ENCODE peak calls at places on chromosomes 12 and 14, in nine cellular contexts. V is neural progenitor cell, C is Karpas-422, A is mesendoderm, H is PC-3, M is astrocyte, Q is neuronal stem cell, P is HCT116, D is fibroblast of lung. F is an unnamed sample. For H3K36me3 and H3K4me1, the result is how much of the 10 kb centered on the place peaks cover.

GRCh38 chr12:49347307-49348237 is 884 bp downstream of the DNAJC22 start:
- DNase-seq in C (peak), V (peak), Q (peak), H (peak), A (peak), D (peak), P (peak), M (peak), F (peak)

GRCh38 chr14:73825551-73826188 is 26.0 kb upstream of the PTGR2 start:
- DNase-seq in Q (peak), P (peak), V (peak), A (peak), C (peak), M (peak), H (peak), D (peak), F (peak)

GRCh38 chr12:110199360-110200123 is 75.4 kb downstream of the IFT81 start:
- DNase-seq in C (no peak), D (peak), V (no peak), Q (no peak), P (no peak), A (peak), H (peak), M (peak), F (no peak)

GRCh38 chr12:113803829-113804140 is 162.3 kb downstream of the RBM19 start:
- DNase-seq in A (no peak), Q (no peak), C (no peak), M (no peak), H (no peak), D (no peak), V (no peak), P (no peak), F (no peak)

GRCh38 chr12:105025890-105026289 is 39.8 kb downstream of the NOPCHAP1 start:
- DNase-seq in C (no peak), D (peak), Q (no peak), M (peak), A (no peak), H (peak), P (no peak), V (no peak), F (no peak)

GRCh38 chr14:92646952-92647461 is 101.4 kb downstream of the LGMN start:
- DNase-seq in Q (no peak), H (peak), V (no peak), C (no peak), M (peak), P (no peak), A (no peak), D (peak), F (no peak)

GRCh38 chr12:107328442-107329133 is 235.2 kb upstream of the CRY1 start:
- DNase-seq in M (peak), H (peak), Q (no peak), P (no peak), D (peak), A (peak), C (no peak), V (peak), F (no peak)

GRCh38 chr14:102509744-102510615 is at the start of gene ANKRD9:
- DNase-seq in C (no peak), V (peak), D (peak), M (peak), P (peak), H (peak), A (peak), Q (peak), F (no peak)

GRCh38 chr14:37168721-37169120 is 3.7 kb downstream of the SLC25A21 start:
- DNase-seq in A (no peak), M (no peak), Q (no peak), V (no peak), H (no peak), P (no peak), C (no peak), D (no peak), F (no peak)

GRCh38 chr12:71846322-71846940 is 6.9 kb downstream of the TBC1D15 start:
- DNase-seq in V (no peak), C (peak), A (peak), H (peak), D (peak), P (peak), Q (no peak), M (peak), F (no peak)

GRCh38 chr12:62597253-62597652 is 130.6 kb downstream of the MON2 start:
- DNase-seq in D (no peak), Q (no peak), A (no peak), C (no peak), P (no peak), V (no peak), H (no peak), M (no peak), F (no peak)

GRCh38 chr12:67720383-67720856 is 71.9 kb downstream of the DYRK2 start:
- DNase-seq in Q (no peak), A (peak), P (no peak), D (peak), M (peak), C (no peak), H (peak), V (no peak), F (no peak)

GRCh38 chr12:121939190-121939589 is 20.8 kb downstream of the CFAP251 start:
- DNase-seq in A (no peak), M (peak), H (no peak), Q (no peak), D (peak), P (no peak), V (no peak), C (peak), F (peak)

GRCh38 chr12:19916982-19917381 is 451.4 kb upstream of the PDE3A start:
- DNase-seq in M (no peak), V (no peak), D (no peak), P (no peak), H (no peak), A (no peak), Q (no peak), C (no peak), F (no peak)

GRCh38 chr12:91017043-91017442 is 12.3 kb upstream of the EPYC start:
- DNase-seq in M (no peak), V (no peak), Q (no peak), A (no peak), D (no peak), C (no peak), P (no peak), H (no peak), F (no peak)

GRCh38 chr14:88232783-88233182 is 90.3 kb downstream of the KCNK10 start:
- DNase-seq in Q (no peak), C (no peak), P (no peak), D (no peak), A (no peak), H (no peak), M (no peak), V (peak), F (no peak)

GRCh38 chr12:11688831-11689230 is 39.4 kb downstream of the ETV6 start:
- DNase-seq in C (no peak), V (no peak), M (peak), D (peak), P (no peak), H (no peak), A (no peak), Q (no peak), F (no peak)

GRCh38 chr12:92288533-92288932 is 142.9 kb upstream of the BTG1 start:
- DNase-seq in A (no peak), V (no peak), P (no peak), C (no peak), M (no peak), H (no peak), Q (no peak), D (no peak), F (no peak)

GRCh38 chr12:920676-921075 is 28.8 kb downstream of the RAD52 start:
- DNase-seq in D (no peak), C (no peak), Q (no peak), M (no peak), A (no peak), V (no peak), H (no peak), P (no peak), F (no peak)

GRCh38 chr14:103372017-103372416 is 13.2 kb upstream of the MARK3 start:
- DNase-seq in C (no peak), M (no peak), H (no peak), V (no peak), P (no peak), A (no peak), Q (no peak), D (no peak), F (no peak)

GRCh38 chr12:48334807-48335206 is 15.9 kb downstream of the ZNF641 start:
- DNase-seq in M (no peak), Q (no peak), C (peak), P (no peak), A (no peak), V (no peak), D (no peak), H (no peak), F (no peak)

GRCh38 chr12:117360551-117361311 is 695 bp downstream of the NOS1 start:
- DNase-seq in A (peak), V (peak), C (no peak), P (no peak), H (no peak), Q (no peak), D (no peak), M (no peak), F (no peak)

GRCh38 chr14:99195602-99196309 is 76.2 kb downstream of the BCL11B start:
- DNase-seq in V (no peak), M (peak), D (peak), Q (no peak), H (no peak), P (no peak), C (no peak), A (no peak), F (no peak)

GRCh38 chr14:55624913-55625312 is 44.9 kb downstream of the KTN1 start:
- DNase-seq in H (no peak), P (no peak), A (no peak), C (no peak), V (no peak), D (peak), M (peak), Q (no peak), F (no peak)

GRCh38 chr14:30283822-30284446 is 275.0 kb upstream of the G2E3 start:
- DNase-seq in M (peak), D (peak), A (peak), P (peak), H (peak), V (peak), C (peak), Q (no peak), F (peak)

GRCh38 chr12:108305520-108305919 is 33.6 kb downstream of the CMKLR1 start:
- DNase-seq in A (no peak), C (no peak), Q (no peak), V (no peak), M (peak), P (no peak), D (peak), H (peak), F (no peak)

GRCh38 chr14:104722938-104723650 is 935 bp upstream of the ADSS1 start:
- DNase-seq in H (no peak), P (no peak), V (no peak), M (no peak), C (no peak), A (peak), D (no peak), Q (no peak), F (no peak)

GRCh38 chr14:54310151-54310851 is 86.5 kb upstream of the CDKN3 start:
- DNase-seq in C (no peak), D (no peak), Q (no peak), H (peak), P (no peak), A (peak), M (no peak), V (no peak), F (no peak)

GRCh38 chr12:103715494-103715893 is 125.5 kb downstream of the NT5DC3 start:
- DNase-seq in Q (no peak), D (no peak), C (no peak), H (no peak), P (no peak), M (no peak), V (no peak), A (no peak), F (no peak)

GRCh38 chr12:82040987-82041743 is 282.0 kb upstream of the PPFIA2 start:
- DNase-seq in H (no peak), M (no peak), V (no peak), C (no peak), A (no peak), D (no peak), P (no peak), Q (no peak), F (no peak)

GRCh38 chr12:54294152-54294913 is 6.5 kb downstream of the NFE2 start:
- DNase-seq in M (no peak), Q (peak), P (no peak), C (peak), H (peak), D (no peak), V (peak), A (peak), F (peak)

GRCh38 chr14:83425138-83425537 is 1891.5 kb upstream of the SEL1L start:
- DNase-seq in V (no peak), M (peak), Q (no peak), P (no peak), D (peak), H (peak), A (peak), C (no peak), F (no peak)

GRCh38 chr14:51862839-51863235 is 2.4 kb downstream of the GNG2 start:
- DNase-seq in Q (no peak), M (no peak), P (no peak), A (no peak), D (no peak), H (no peak), C (peak), V (no peak), F (no peak)

GRCh38 chr12:103273645-103274044 is 222.1 kb downstream of the C12orf42 start:
- DNase-seq in V (no peak), A (peak), P (no peak), D (no peak), M (no peak), Q (no peak), H (no peak), C (no peak), F (no peak)

GRCh38 chr12:120991965-120992364 is 13.6 kb downstream of the HNF1A start:
- DNase-seq in D (no peak), M (no peak), Q (no peak), H (no peak), C (no peak), A (no peak), V (no peak), P (no peak), F (no peak)

GRCh38 chr12:93712204-93712603 is 35.0 kb downstream of the CRADD start:
- DNase-seq in M (no peak), D (no peak), V (no peak), C (no peak), H (no peak), Q (no peak), A (no peak), P (no peak), F (no peak)

GRCh38 chr12:71312767-71313375 is 126.7 kb upstream of the LGR5 start:
- DNase-seq in A (peak), H (peak), V (no peak), M (peak), D (peak), C (peak), Q (no peak), P (peak), F (no peak)

GRCh38 chr14:88380405-88380804 is 5.1 kb upstream of the SPATA7 start:
- DNase-seq in C (peak), V (no peak), A (no peak), Q (no peak), M (peak), H (peak), D (peak), P (no peak), F (no peak)

GRCh38 chr12:132474237-132474741 is 15.7 kb upstream of the FBRSL1 start:
- DNase-seq in M (no peak), A (no peak), P (no peak), Q (no peak), V (no peak), C (no peak), D (no peak), H (no peak), F (no peak)
- H3K9ac ChIP-seq in M (no peak), A (no peak), P (no peak), Q (no peak), V (no peak), C (no peak), D (no peak), H (no peak), F (no peak)

DNA sequence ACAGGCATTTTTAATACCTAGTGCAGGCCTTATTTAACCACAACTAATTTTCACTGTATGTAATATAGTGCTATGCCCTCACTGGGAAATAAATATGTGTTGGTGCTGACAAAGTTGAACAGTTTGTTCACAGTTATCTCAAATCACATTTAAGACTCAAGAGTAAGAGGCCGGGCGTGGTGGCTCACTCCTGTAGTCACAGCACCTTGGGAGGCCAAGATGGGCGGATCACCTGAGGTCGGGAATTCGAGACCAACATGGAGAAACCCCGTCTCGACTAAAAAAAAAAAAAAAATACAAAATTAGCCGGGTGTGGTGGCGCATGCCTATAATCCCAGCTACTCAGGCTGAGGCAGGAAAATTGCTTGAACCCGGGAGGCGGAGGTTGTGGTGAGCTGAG is 22.9 kb upstream of the TEAD4 start:
- DNase-seq in M (no peak), C (no peak), P (no peak), A (no peak), Q (no peak), H (no peak), V (no peak), D (no peak), F (no peak)
- H3K36me3 ChIP-seq in M (under half), C (under half), P (under half), A (under half), Q (half or more), H (under half), V (under half), D (under half), F (half or more)

GRCh38 chr12:25250744-25251730 is at the start of gene KRAS:
- DNase-seq in A (peak), D (peak), P (peak), C (peak), H (peak), V (peak), Q (peak), M (peak), F (peak)

GRCh38 chr12:25249951-25250738 is 584 bp downstream of the KRAS start:
- DNase-seq in D (peak), P (no peak), H (no peak), C (peak), Q (peak), A (peak), M (no peak), V (peak), F (peak)

GRCh38 chr12:25252946-25253345 is 2.2 kb upstream of the KRAS start:
- DNase-seq in D (no peak), A (no peak), H (no peak), P (no peak), V (no peak), Q (no peak), M (no peak), C (peak), F (no peak)

GRCh38 chr12:25253371-25254068 is 2.8 kb upstream of the KRAS start:
- DNase-seq in P (no peak), D (no peak), Q (no peak), A (no peak), C (peak), V (no peak), H (no peak), M (no peak), F (no peak)

DNA sequence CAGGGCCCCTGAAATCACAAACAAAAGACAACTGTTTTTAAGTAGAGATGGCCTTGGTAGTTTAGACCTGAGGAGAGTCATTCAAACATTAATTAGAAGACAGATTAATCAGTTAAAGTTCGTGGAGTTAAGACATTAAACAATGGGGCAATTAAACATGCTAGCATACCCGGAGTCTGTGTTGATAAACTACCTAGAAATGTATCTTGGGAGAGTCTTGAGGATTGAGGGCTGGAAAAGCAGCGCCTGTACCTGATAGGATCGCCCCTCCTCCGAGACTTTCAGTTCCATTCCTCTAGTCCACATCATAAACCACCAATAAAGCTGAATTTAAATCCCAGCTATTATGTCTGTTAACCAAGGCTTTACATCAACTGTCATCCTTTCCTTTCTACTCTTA is 1.0 kb upstream of the KRAS start:
- DNase-seq in A (peak), Q (no peak), D (no peak), P (no peak), V (no peak), M (no peak), H (no peak), C (no peak), F (no peak)
- H3K4me1 ChIP-seq in A (under half), Q (under half), D (under half), P (under half), V (under half), M (under half), H (under half), C (half or more), F (under half)

GRCh38 chr14:75340921-75341320 is 62.3 kb downstream of the FOS start:
- DNase-seq in D (no peak), A (no peak), V (no peak), C (peak), Q (no peak), P (no peak), M (no peak), H (no peak), F (no peak)
- H3K9ac ChIP-seq in D (no peak), A (no peak), V (no peak), C (no peak), Q (no peak), P (no peak), M (no peak), H (no peak), F (no peak)

GRCh38 chr12:132633901-132634300 is 15.3 kb downstream of the P2RX2 start:
- DNase-seq in V (no peak), Q (no peak), D (no peak), C (no peak), A (no peak), H (no peak), M (no peak), P (no peak), F (no peak)
- H3K36me3 ChIP-seq in V (under half), Q (half or more), D (under half), C (under half), A (half or more), H (half or more), M (under half), P (half or more), F (half or more)

GRCh38 chr12:27534765-27535161 is 10.8 kb downstream of the PPFIBP1 start:
- DNase-seq in A (no peak), H (no peak), P (no peak), D (no peak), M (peak), Q (no peak), V (no peak), C (no peak), F (no peak)
- H3K4me1 ChIP-seq in A (under half), H (under half), P (under half), D (under half), M (under half), Q (under half), V (under half), C (under half), F (under half)

F was measured in DND-41.